ENCODE peak calls at places on chromosomes 2 and 18, in five cellular contexts. V is HepG2, I is HCT116, E is stomach, M is tibial nerve. X is an unnamed sample.

GRCh38 chr2:156892449-156893335 is 364.8 kb upstream of the GALNT5 start:
- DNase-seq in V (peak), E (no peak), M (peak), I (peak), X (no peak)

GRCh38 chr2:156476516-156477206 is 40.5 kb downstream of the GPD2 start:
- DNase-seq in E (no peak), M (no peak), I (no peak), V (no peak), X (no peak)

GRCh38 chr18:22477222-22477621 is 59.5 kb upstream of the CTAGE1 start:
- DNase-seq in V (no peak), M (no peak), I (no peak), E (no peak), X (no peak)

GRCh38 chr2:56102866-56103265 is 80.9 kb upstream of the CCDC85A start:
- DNase-seq in M (no peak), I (no peak), E (no peak), V (no peak), X (no peak)

GRCh38 chr18:67109535-67109934 is 407.0 kb downstream of the DSEL start:
- DNase-seq in M (no peak), E (no peak), I (no peak), V (no peak), X (no peak)

GRCh38 chr18:11040823-11041712 is 108.3 kb downstream of the PIEZO2 start:
- DNase-seq in M (peak), E (no peak), I (peak), V (peak), X (no peak)

GRCh38 chr2:197909377-197909776 is 105.0 kb downstream of the PLCL1 start:
- DNase-seq in M (no peak), I (peak), V (no peak), E (no peak), X (no peak)

GRCh38 chr2:218010116-218010837 is 7.5 kb upstream of the TNS1 start:
- DNase-seq in I (no peak), E (peak), M (no peak), V (no peak), X (peak)

GRCh38 chr2:205564761-205565160 is 117.5 kb upstream of the NRP2 start:
- DNase-seq in M (no peak), E (no peak), V (no peak), I (no peak), X (no peak)

GRCh38 chr2:132871829-132872228 is 201.8 kb upstream of the LYPD1 start:
- DNase-seq in I (no peak), M (no peak), V (no peak), E (no peak), X (no peak)

GRCh38 chr2:20992201-20992711 is 51.6 kb downstream of the APOB start:
- DNase-seq in E (no peak), M (no peak), V (no peak), I (no peak), X (peak)

GRCh38 chr2:45699032-45699658 is 47.7 kb downstream of the PRKCE start:
- DNase-seq in E (no peak), M (no peak), V (no peak), I (no peak), X (no peak)

GRCh38 chr2:83186050-83186790 is 1272.9 kb downstream of the SUCLG1 start:
- DNase-seq in V (no peak), M (no peak), E (no peak), I (no peak), X (no peak)

GRCh38 chr18:32252461-32252860 is 62.6 kb downstream of the MEP1B start:
- DNase-seq in I (no peak), V (no peak), E (no peak), M (no peak), X (no peak)

GRCh38 chr2:121479882-121480522 is 50.7 kb upstream of the RNU4ATAC start:
- DNase-seq in M (no peak), V (no peak), E (peak), I (no peak), X (no peak)

GRCh38 chr2:191942114-191943103 is 95.5 kb upstream of the CAVIN2 start:
- DNase-seq in V (no peak), M (no peak), I (no peak), E (no peak), X (no peak)

GRCh38 chr2:191947235-191947634 is 100.3 kb upstream of the CAVIN2 start:
- DNase-seq in V (no peak), M (no peak), I (no peak), E (no peak), X (no peak)

GRCh38 chr2:191945623-191946022 is 98.7 kb upstream of the CAVIN2 start:
- DNase-seq in M (no peak), I (no peak), V (peak), E (no peak), X (no peak)

GRCh38 chr2:191950132-191950885 is 103.4 kb upstream of the CAVIN2 start:
- DNase-seq in M (no peak), E (no peak), I (no peak), V (peak), X (no peak)

DNA sequence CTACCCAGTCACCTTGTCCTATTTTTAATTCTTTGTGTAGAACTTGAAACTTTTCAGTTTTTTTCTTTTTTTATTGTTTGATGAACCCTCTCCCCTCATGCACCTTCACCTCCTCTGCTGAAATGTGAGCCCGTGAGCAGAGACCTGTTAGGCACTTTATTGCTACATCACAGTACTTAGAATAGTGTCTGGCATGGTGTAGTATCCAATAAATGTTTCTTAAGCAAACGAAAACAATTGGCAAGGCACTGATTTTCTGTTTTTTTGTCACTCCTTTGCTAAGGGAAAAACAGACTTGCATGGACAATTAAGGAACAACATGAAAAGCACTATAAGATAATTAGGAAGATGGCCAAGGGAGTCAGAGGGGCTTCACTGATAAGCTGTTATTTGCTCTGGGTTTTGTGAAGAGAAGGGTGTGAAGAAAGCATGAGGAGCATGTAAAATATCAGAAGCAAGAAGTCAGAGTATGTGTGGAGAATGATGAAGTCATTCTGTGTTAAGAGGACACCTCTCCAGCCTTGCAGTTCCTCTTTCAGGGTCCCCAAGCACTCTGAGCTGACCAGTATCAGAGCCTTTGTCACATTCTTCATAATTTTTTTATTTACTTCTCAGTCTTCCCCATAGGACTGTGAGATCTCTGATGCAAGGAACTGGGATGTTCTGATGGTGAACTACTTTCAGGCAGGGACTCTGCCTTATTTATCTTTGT is 99.7 kb upstream of the CAVIN2 start:
- DNase-seq in E (no peak), I (no peak), V (no peak), M (no peak), X (no peak)
- H3K27ac ChIP-seq in E (no peak), I (no peak), V (no peak), M (no peak), X (no peak)

DNA sequence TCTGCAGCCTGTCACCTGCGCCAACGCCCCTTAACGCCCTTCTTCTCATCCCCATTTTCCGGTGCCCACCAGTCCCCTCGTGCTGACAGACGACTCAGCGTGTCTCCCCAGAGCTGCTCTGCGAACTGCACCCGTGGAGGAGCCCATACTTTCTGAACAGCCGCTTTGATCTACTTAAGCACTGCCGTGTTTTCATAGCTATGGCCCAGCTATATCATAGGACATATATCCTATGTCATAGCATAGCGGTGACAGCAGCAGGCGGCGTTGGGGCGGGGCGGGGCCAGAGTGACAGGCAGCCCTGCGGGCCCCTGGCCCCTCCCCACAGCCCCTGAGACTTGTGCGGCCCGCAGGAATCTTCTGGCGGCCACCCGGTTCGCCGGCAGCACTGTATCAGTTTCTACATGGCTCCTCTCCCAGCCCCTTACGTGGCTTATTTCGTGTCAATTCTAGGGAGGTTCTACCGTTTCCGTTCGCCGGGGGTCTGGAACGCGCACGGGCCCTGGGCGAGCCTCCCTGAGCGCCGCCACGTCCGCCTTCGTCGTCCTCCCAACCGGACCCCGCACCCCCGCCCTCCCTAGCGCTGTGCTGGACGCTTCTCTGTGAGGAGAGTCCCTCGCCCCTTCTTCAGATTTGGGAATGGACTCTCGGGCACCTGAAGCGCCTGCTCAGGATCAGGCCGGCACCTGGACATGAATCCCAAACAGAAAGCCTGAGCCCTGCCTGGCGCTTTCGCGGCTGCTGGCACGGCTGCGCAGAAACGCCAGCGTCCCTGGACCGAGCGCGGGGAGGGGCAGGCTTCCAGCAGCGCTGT is 35.4 kb downstream of the PTPN18 start:
- DNase-seq in M (peak), I (peak), E (peak), V (peak), X (peak)
- TF ChIP-seq POLR2A in M (no peak), I (peak), E (no peak), V (peak), X (no peak)

DNA sequence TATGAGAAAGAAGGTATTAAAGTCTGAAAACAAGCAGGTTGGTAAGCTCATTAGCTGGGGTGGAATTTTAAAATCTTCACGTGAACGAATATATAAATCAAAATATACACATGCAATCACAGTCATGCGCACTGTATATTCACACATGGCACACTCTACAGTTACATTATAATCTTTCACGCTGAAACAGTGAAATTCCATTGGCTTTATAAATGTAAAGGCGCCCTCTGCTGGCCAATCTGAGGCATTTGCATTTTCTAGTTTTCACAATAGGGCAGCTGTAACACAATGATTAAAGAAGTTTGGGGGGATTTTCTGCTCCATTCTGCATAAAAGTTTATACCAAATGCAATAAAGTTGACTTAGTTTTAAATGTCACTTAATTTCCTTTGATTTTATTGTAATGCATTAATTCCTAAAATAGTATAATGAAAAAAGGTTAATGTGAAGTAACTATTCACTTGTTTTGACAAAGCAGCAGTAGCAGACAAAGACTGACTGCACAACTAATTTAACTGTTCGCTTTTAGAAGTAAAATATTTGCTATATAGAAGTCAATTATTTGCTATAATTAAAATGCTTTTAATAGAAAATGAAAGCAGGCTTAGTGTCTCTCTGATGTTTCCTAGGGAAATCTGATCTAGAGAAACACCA is 17.2 kb downstream of the IFIH1 start:
- DNase-seq in E (peak), M (peak), V (peak), I (peak), X (peak)
- H3K27ac ChIP-seq in E (no peak), M (no peak), V (no peak), I (no peak), X (no peak)

GRCh38 chr18:79405781-79406575 is 10.2 kb downstream of the NFATC1 start:
- DNase-seq in M (peak), E (peak), V (no peak), I (no peak), X (no peak)
- TF ChIP-seq POLR2A in M (no peak), E (no peak), V (no peak), I (no peak), X (no peak)

GRCh38 chr18:47987456-47987735 is 56.9 kb upstream of the SMAD2 start:
- DNase-seq in I (no peak), E (no peak), M (no peak), V (no peak), X (no peak)
- H3K27ac ChIP-seq in I (no peak), E (no peak), M (no peak), V (no peak), X (no peak)

X was measured in uterus.